ENCODE peak calls at places on chromosome 13, in four cellular contexts. One of them, this sample, is unnamed.

GRCh38 chr13:64248371-64249065 is 2832.9 kb upstream of the PCDH20 start:
- DNase-seq in IMR-90: peak
- DNase-seq in GM12878: no peak
- DNase-seq in K562: no peak
- DNase-seq in this sample: no peak

GRCh38 chr13:82878536-82878935 is 1003.7 kb downstream of the SLITRK1 start:
- DNase-seq in IMR-90: no peak
- DNase-seq in GM12878: no peak
- DNase-seq in K562: no peak
- DNase-seq in this sample: no peak

GRCh38 chr13:113458218-113459065 is 5.2 kb upstream of the ADPRHL1 start:
- DNase-seq in IMR-90: peak
- DNase-seq in GM12878: no peak
- DNase-seq in K562: peak
- DNase-seq in this sample: no peak

GRCh38 chr13:93635687-93636086 is 409.1 kb downstream of the GPC6 start:
- DNase-seq in IMR-90: peak
- DNase-seq in GM12878: no peak
- DNase-seq in K562: no peak
- DNase-seq in this sample: no peak

GRCh38 chr13:109628251-109628699 is 158.1 kb downstream of the IRS2 start:
- DNase-seq in IMR-90: peak
- DNase-seq in GM12878: no peak
- DNase-seq in K562: no peak
- DNase-seq in this sample: no peak

GRCh38 chr13:100392709-100393630 is 195.6 kb downstream of the GGACT start:
- DNase-seq in IMR-90: peak
- DNase-seq in GM12878: peak
- DNase-seq in K562: peak
- DNase-seq in this sample: peak

GRCh38 chr13:80562423-80562822 is 221.5 kb upstream of the SPRY2 start:
- DNase-seq in IMR-90: no peak
- DNase-seq in GM12878: no peak
- DNase-seq in K562: peak
- DNase-seq in this sample: no peak

GRCh38 chr13:22194106-22194810 is 523.4 kb downstream of the FGF9 start:
- DNase-seq in IMR-90: no peak
- DNase-seq in GM12878: no peak
- DNase-seq in K562: no peak
- DNase-seq in this sample: no peak

GRCh38 chr13:39760521-39760920 is 105.1 kb downstream of the COG6 start:
- DNase-seq in IMR-90: no peak
- DNase-seq in GM12878: no peak
- DNase-seq in K562: no peak
- DNase-seq in this sample: no peak
- H3K9ac ChIP-seq in IMR-90: no peak
- H3K9ac ChIP-seq in GM12878: no peak
- H3K9ac ChIP-seq in K562: no peak
- H3K9ac ChIP-seq in this sample: no peak

DNA sequence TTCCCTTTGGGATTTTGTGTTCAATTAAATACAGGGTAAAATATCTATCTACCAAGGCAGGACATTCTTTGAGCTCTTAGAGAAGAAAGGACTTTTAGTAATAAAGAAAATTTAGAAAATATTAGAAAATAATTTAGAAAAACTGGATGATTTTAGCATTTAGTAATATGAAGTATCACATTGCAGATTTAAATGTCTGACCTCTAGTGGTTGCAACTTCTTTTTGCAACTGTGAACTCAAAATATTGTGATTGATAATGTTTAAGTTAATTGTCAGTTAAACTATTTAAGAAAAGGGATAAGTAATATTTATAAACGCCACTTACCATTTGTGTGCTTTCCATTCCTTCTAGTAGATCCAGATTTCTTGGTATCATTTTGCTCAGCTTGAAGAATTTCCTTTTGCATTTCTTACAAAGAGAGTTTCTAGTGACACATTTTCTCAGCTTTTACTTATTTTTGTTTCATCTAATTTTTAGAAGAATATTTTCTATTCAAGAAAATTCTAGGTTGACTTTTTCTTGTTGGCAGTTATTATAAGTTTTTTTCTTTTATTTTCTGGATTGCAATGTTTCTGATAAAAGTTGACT is 10.3 kb upstream of the POSTN start:
- DNase-seq in IMR-90: no peak
- DNase-seq in GM12878: no peak
- DNase-seq in K562: no peak
- DNase-seq in this sample: peak
- TF ChIP-seq FOS in IMR-90: no peak
- TF ChIP-seq FOS in GM12878: no peak
- TF ChIP-seq FOS in K562: no peak
- TF ChIP-seq FOS in this sample: no peak

DNA sequence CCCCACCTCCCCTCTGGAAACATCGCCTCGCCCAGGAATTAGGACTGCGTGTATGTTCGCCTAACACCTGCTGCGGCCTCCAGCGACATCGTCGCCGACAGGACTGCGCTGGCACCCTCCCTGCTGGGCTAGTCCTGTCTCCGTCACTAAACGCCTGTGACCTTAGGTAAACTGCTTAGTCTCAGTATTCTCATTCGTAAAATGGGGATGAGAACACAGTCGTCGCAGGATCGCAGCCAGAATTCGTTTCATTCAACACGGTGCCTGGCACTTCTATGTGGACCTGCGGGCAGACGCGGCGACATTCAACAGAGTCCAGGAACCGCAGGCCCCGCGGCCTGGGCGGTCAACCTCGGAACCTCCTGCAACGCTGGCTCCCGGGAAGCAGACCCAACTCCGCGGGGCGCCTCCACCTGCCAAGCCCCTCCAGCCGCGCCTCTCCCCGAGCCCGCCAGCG is 485 bp downstream of the CRYL1 start:
- DNase-seq in IMR-90: no peak
- DNase-seq in GM12878: no peak
- DNase-seq in K562: peak
- DNase-seq in this sample: peak
- H3K9ac ChIP-seq in IMR-90: peak
- H3K9ac ChIP-seq in GM12878: peak
- H3K9ac ChIP-seq in K562: peak
- H3K9ac ChIP-seq in this sample: peak

DNA sequence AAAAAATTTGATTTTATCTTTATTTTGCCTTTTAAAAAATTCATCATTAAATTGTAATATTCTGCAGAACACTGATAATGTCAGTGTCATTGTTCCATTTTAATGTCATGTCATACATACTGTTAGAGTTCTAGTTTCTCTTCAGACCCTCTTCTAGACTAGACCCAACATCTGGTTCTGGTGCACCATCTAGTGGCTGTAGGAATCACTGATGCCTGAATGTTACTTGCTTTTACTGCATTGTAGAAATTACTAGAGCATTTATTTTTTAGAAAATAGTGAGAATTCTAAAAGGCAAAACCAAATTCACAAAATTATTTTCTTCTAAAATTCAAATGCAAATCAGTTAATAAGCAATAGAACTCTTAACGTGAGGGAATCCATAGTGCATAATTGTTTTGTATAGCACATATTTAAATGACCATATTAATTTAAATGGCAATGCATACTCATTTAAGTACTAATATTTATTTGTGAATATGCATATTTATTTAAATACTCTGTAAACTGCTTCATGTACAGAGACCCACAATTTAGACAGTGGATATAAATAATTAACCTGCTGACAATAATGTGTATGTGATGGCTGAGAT is 425.7 kb downstream of the KLF12 start:
- DNase-seq in IMR-90: peak
- DNase-seq in GM12878: no peak
- DNase-seq in K562: peak
- DNase-seq in this sample: peak
- TF ChIP-seq FOS in IMR-90: no peak
- TF ChIP-seq FOS in GM12878: no peak
- TF ChIP-seq FOS in K562: no peak
- TF ChIP-seq FOS in this sample: no peak

DNA sequence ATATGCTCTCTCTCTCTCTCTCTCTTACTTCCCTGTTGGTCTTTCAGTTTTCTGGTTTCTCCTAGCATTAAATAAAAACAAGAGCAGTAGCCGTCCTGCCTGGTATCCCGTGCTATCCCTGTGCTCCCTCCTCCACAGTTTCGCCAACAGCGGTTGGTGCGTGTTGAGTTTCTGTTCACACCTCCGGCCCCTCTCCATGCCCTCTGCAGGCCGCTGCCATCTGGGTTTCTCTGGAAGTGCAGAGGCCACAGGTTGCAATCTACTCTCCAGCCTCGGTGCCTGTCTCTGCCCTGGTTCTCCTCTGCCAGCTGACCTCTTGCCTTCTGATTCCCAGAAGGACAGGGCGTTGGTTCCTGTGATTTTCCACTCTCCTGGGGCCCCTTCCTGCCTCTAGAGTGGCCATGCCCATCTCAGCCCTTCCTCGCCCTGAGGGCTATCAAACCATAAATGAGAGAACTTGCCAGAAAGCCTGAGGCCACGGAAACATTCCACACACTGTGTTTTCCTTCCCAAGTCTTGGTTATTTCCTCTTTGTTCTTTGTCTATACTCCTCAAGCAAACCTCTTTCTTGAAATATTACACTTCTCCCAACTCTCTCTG is 146.3 kb downstream of the SHISA2 start:
- DNase-seq in IMR-90: no peak
- DNase-seq in GM12878: no peak
- DNase-seq in K562: no peak
- DNase-seq in this sample: peak
- H3K9ac ChIP-seq in IMR-90: no peak
- H3K9ac ChIP-seq in GM12878: no peak
- H3K9ac ChIP-seq in K562: no peak
- H3K9ac ChIP-seq in this sample: no peak

This sample was measured in endothelial cell of umbilical vein.